ENCODE peak calls at places on chromosome 4, in seven cellular contexts. Y is renal cortical epithelial cell; N is activated CD8-positive, alpha-beta T cell treated with anti-CD3 and anti-CD28 coated beads, Interleukin-2, amount 10 ng/mL, durations not matched to agents 7 days and 5 days; H is NCI-H460; O is ELF-1; P is fibroblast of gingiva; I is stimulated activated CD4-positive, alpha-beta T cell treated with anti-CD3 and anti-CD28 coated beads, TNF-alpha, amount 100 ng/mL, for 4 hours. G is an unnamed sample.
A peak's percentile ranks its signal among the peaks of the same experiment; 100 is the strongest.

GRCh38 chr4:140277576-140277975 is 95.9 kb upstream of the SCOC start:
- DNase-seq in N (no peak), P (no peak), Y (peak; percentile 4), I (no peak), O (no peak), H (no peak), G (no peak)

GRCh38 chr4:122749704-122750454 is 17.4 kb downstream of the BBS12 start:
- DNase-seq in P (no peak), O (no peak), I (no peak), N (no peak), Y (no peak), H (no peak), G (no peak)

GRCh38 chr4:122827258-122827887 is 742 bp downstream of the FGF2 start:
- DNase-seq in I (no peak), N (peak; percentile 27), O (peak; percentile 61), Y (no peak), H (no peak), P (peak; percentile 77), G (peak; percentile 73)

GRCh38 chr4:915595-915994 is 16.5 kb downstream of the GAK start:
- DNase-seq in H (no peak), O (no peak), I (no peak), P (no peak), Y (no peak), N (peak; percentile 41), G (peak; percentile 61)

GRCh38 chr4:22686156-22686555 is 6.6 kb upstream of the GBA3 start:
- DNase-seq in N (no peak), I (no peak), O (no peak), Y (no peak), H (no peak), P (peak; percentile 26), G (no peak)

GRCh38 chr4:154958121-154958520 is 177.0 kb downstream of the RBM46 start:
- DNase-seq in O (no peak), P (no peak), Y (no peak), H (no peak), I (no peak), N (no peak), G (no peak)

GRCh38 chr4:122577808-122578781 is 42.8 kb downstream of the IL21 start:
- DNase-seq in P (no peak), O (no peak), H (peak; percentile 40), I (peak; percentile 44), Y (peak; percentile 41), N (peak; percentile 80), G (peak; percentile 82)

GRCh38 chr4:142222127-142222526 is 585.7 kb downstream of the IL15 start:
- DNase-seq in N (no peak), Y (peak; percentile 69), H (no peak), O (no peak), I (no peak), P (no peak), G (no peak)

GRCh38 chr4:105496899-105497298 is 23.0 kb upstream of the PPA2 start:
- DNase-seq in N (no peak), H (no peak), O (no peak), P (no peak), Y (no peak), I (no peak), G (peak; percentile 52)

GRCh38 chr4:10151182-10151581 is 34.6 kb upstream of the WDR1 start:
- DNase-seq in H (no peak), O (no peak), I (no peak), Y (no peak), N (no peak), P (no peak), G (no peak)

GRCh38 chr4:6066191-6066590 is 48.0 kb upstream of the C4orf50 start:
- DNase-seq in N (no peak), O (no peak), H (no peak), I (no peak), P (no peak), Y (no peak), G (no peak)

GRCh38 chr4:98851806-98852205 is 77.1 kb downstream of the EIF4E start:
- DNase-seq in P (no peak), I (no peak), O (peak; percentile 22), Y (no peak), H (peak; percentile 1), N (no peak), G (no peak)

GRCh38 chr4:54386270-54386669 is 157.2 kb downstream of the PDGFRA start:
- DNase-seq in N (no peak), P (no peak), Y (no peak), O (no peak), H (no peak), I (no peak), G (no peak)

GRCh38 chr4:177554966-177555574 is 112.8 kb upstream of the AGA start:
- DNase-seq in Y (peak; percentile 32), N (peak; percentile 48), P (peak; percentile 3), I (no peak), O (no peak), H (peak; percentile 17), G (peak; percentile 66)

GRCh38 chr4:20624783-20625364 is 75.4 kb upstream of the PACRGL start:
- DNase-seq in H (no peak), I (no peak), N (no peak), P (no peak), O (no peak), Y (no peak), G (no peak)

GRCh38 chr4:26087108-26087507 is 173.1 kb downstream of the SMIM20 start:
- DNase-seq in I (no peak), P (peak; percentile 16), N (no peak), Y (no peak), O (no peak), H (no peak), G (no peak)

GRCh38 chr4:89640620-89641366 is 196.2 kb downstream of the SNCA start:
- DNase-seq in Y (peak; percentile 65), I (no peak), H (peak; percentile 31), O (peak; percentile 92), N (no peak), P (peak; percentile 64), G (peak; percentile 95)

GRCh38 chr4:145501051-145501660 is 19.5 kb downstream of the SMAD1 start:
- DNase-seq in P (no peak), N (no peak), O (no peak), Y (no peak), H (no peak), I (no peak), G (no peak)

GRCh38 chr4:25879991-25880641 is 17.3 kb upstream of the SEL1L3 start:
- DNase-seq in H (no peak), P (no peak), I (no peak), N (no peak), Y (no peak), O (no peak), G (no peak)

G was measured in endodermal cell.